ENCODE peak calls at places on chromosome 17, in eight cellular contexts. G is NCI-H2029; E is heart right ventricle; K is 8988T; H is SHP77 treated with DMSO at 0.1 percent for 48 hours; O is effector CD4-positive, alpha-beta T cell; C is NCI-H345; Z is ELR. N is an unnamed sample.
A peak's percentile ranks its signal among the peaks of the same experiment; 100 is the strongest.

GRCh38 chr17:80028030-80028429 is 7.6 kb downstream of the TBC1D16 start:
- DNase-seq in G (peak; percentile 48), E (no peak), K (no peak), H (no peak), O (no peak), C (peak; percentile 72), Z (no peak), N (no peak)

GRCh38 chr17:40819528-40820125 is 2.8 kb downstream of the KRT10 start:
- DNase-seq in G (no peak), E (peak; percentile 51), K (no peak), H (no peak), O (no peak), C (no peak), Z (peak; percentile 37), N (no peak)

GRCh38 chr17:9645858-9646555 is 690 bp downstream of the USP43 start:
- DNase-seq in G (peak; percentile 15), E (peak; percentile 8), K (peak; percentile 35), H (no peak), O (no peak), C (peak; percentile 31), Z (peak; percentile 24), N (peak; percentile 51)

GRCh38 chr17:81285179-81285878 is 9.8 kb downstream of the SLC38A10 start:
- DNase-seq in G (no peak), E (peak; percentile 81), K (no peak), H (no peak), O (peak; percentile 32), C (no peak), Z (peak; percentile 49), N (no peak)

GRCh38 chr17:17495448-17496188 is 577 bp downstream of the RASD1 start:
- DNase-seq in G (no peak), E (no peak), K (no peak), H (no peak), O (peak; percentile 16), C (no peak), Z (no peak), N (peak; percentile 22)

GRCh38 chr17:50909765-50910661 is 43.9 kb upstream of the TOB1 start:
- DNase-seq in G (no peak), E (no peak), K (no peak), H (no peak), O (peak; percentile 71), C (no peak), Z (no peak), N (no peak)

GRCh38 chr17:17723354-17724261 is 42.4 kb downstream of the RAI1 start:
- DNase-seq in G (no peak), E (no peak), K (no peak), H (no peak), O (no peak), C (peak; percentile 63), Z (peak; percentile 83), N (no peak)

GRCh38 chr17:55433029-55433628 is 11.5 kb upstream of the MMD start:
- DNase-seq in G (no peak), E (no peak), K (no peak), H (no peak), O (no peak), C (no peak), Z (peak; percentile 72), N (peak; percentile 99)

GRCh38 chr17:56648814-56649213 is 55.3 kb downstream of the NOG start:
- DNase-seq in G (no peak), E (no peak), K (no peak), H (no peak), O (no peak), C (no peak), Z (peak; percentile 27), N (peak; percentile 61)

GRCh38 chr17:2989855-2990254 is 73.6 kb downstream of the OR1D5 start:
- DNase-seq in G (no peak), E (no peak), K (no peak), H (no peak), O (no peak), C (no peak), Z (no peak), N (no peak)

GRCh38 chr17:60534613-60535157 is 8.6 kb upstream of the APPBP2 start:
- DNase-seq in G (no peak), E (no peak), K (no peak), H (no peak), O (no peak), C (no peak), Z (no peak), N (no peak)

GRCh38 chr17:77273397-77274136 is 132.8 kb downstream of the SEC14L1 start:
- DNase-seq in G (no peak), E (no peak), K (no peak), H (no peak), O (no peak), C (no peak), Z (peak; percentile 77), N (peak; percentile 49)

GRCh38 chr17:79050591-79050990 is 24.0 kb upstream of the ENGASE start:
- DNase-seq in G (no peak), E (no peak), K (no peak), H (no peak), O (no peak), C (no peak), Z (no peak), N (no peak)

GRCh38 chr17:47279062-47279801 is 25.6 kb downstream of the ITGB3 start:
- DNase-seq in G (no peak), E (peak; percentile 82), K (no peak), H (no peak), O (no peak), C (no peak), Z (peak; percentile 98), N (peak; percentile 82)

GRCh38 chr17:16456770-16457316 is 35.1 kb downstream of the LRRC75A start:
- DNase-seq in G (no peak), E (no peak), K (no peak), H (peak; percentile 43), O (no peak), C (no peak), Z (no peak), N (no peak)

GRCh38 chr17:48555183-48555615 is 10.3 kb upstream of the HOXB2 start:
- DNase-seq in G (peak; percentile 77), E (no peak), K (no peak), H (peak; percentile 14), O (no peak), C (peak; percentile 61), Z (peak; percentile 81), N (peak; percentile 72)

GRCh38 chr17:76207670-76208069 is 32.6 kb downstream of the RNF157 start:
- DNase-seq in G (no peak), E (no peak), K (no peak), H (no peak), O (no peak), C (no peak), Z (no peak), N (no peak)

GRCh38 chr17:64164592-64165285 is 34.8 kb upstream of the ERN1 start:
- DNase-seq in G (no peak), E (no peak), K (no peak), H (no peak), O (no peak), C (no peak), Z (no peak), N (no peak)

GRCh38 chr17:80725532-80725931 is 180.9 kb downstream of the RPTOR start:
- DNase-seq in G (no peak), E (no peak), K (no peak), H (no peak), O (no peak), C (no peak), Z (no peak), N (no peak)

N was measured in PC-3.